ENCODE peak calls at places on chromosome 22, in five cellular contexts. X is GM12891, P is posterior cingulate gyrus, J is activated T-cell treated with anti-CD3 and anti-CD28 coated beads for 1 hour, F is HFFc6. T is an unnamed sample.

GRCh38 chr22:46767249-46767985 is 5.0 kb downstream of the TBC1D22A start:
- DNase-seq in X (no peak), P (no peak), J (no peak), F (no peak), T (no peak)

GRCh38 chr22:26648011-26648497 is 9.3 kb upstream of the MIAT start:
- DNase-seq in X (no peak), P (no peak), J (peak; percentile 36), F (no peak), T (no peak)

GRCh38 chr22:26635117-26635516 is 13.4 kb downstream of the CRYBA4 start:
- DNase-seq in X (no peak), P (no peak), J (no peak), F (no peak), T (no peak)

GRCh38 chr22:46575915-46576555 is 38.6 kb upstream of the CELSR1 start:
- DNase-seq in X (no peak), P (no peak), J (no peak), F (no peak), T (no peak)

GRCh38 chr22:39216143-39216490 is 28.7 kb downstream of the PDGFB start:
- DNase-seq in X (no peak), P (no peak), J (no peak), F (no peak), T (no peak)

GRCh38 chr22:37121887-37122591 is 12.5 kb upstream of the TMPRSS6 start:
- DNase-seq in X (peak; percentile 78), P (no peak), J (peak; percentile 82), F (peak; percentile 20), T (peak; percentile 47)

GRCh38 chr22:29312218-29313125 is 3.0 kb downstream of the RASL10A start:
- DNase-seq in X (peak; percentile 15), P (no peak), J (no peak), F (no peak), T (no peak)

GRCh38 chr22:31350410-31350863 is 4.3 kb upstream of the PATZ1 start:
- DNase-seq in X (no peak), P (no peak), J (no peak), F (peak; percentile 21), T (peak; percentile 14)

GRCh38 chr22:49882519-49883293 is 29.1 kb downstream of the ZBED4 start:
- DNase-seq in X (no peak), P (peak; percentile 29), J (no peak), F (no peak), T (no peak)

GRCh38 chr22:45980776-45981175 is 3.8 kb upstream of the WNT7B start:
- DNase-seq in X (no peak), P (no peak), J (no peak), F (no peak), T (no peak)